ENCODE peak calls at places on chromosomes 12 and 14, in seven cellular contexts. T is COLO829; I is stimulated activated CD4-positive, alpha-beta T cell treated with anti-CD3 and anti-CD28 coated beads, Interleukin-15, amount 100 ng/mL, for 1 hour; M is left lobe of liver; P is neural progenitor cell; R is foreskin fibroblast; L is effector CD4-positive, alpha-beta T cell. G is an unnamed sample.
A peak's percentile ranks its signal among the peaks of the same experiment; 100 is the strongest.

GRCh38 chr12:12836571-12836970 is 23.4 kb downstream of the DDX47 start:
- DNase-seq in L (no peak), T (no peak), P (no peak), M (no peak), R (no peak), I (no peak), G (no peak)

GRCh38 chr12:116259800-116260589 is 17.5 kb downstream of the MED13L start:
- DNase-seq in L (no peak), P (no peak), I (no peak), R (peak; percentile 35), T (no peak), M (no peak), G (no peak)

GRCh38 chr12:19992311-19992710 is 376.0 kb upstream of the PDE3A start:
- DNase-seq in M (no peak), L (no peak), R (no peak), P (no peak), T (no peak), I (no peak), G (no peak)

GRCh38 chr12:42216737-42217136 is 21.3 kb downstream of the YAF2 start:
- DNase-seq in L (no peak), P (no peak), I (no peak), T (no peak), R (no peak), M (no peak), G (no peak)

GRCh38 chr12:97854477-97854876 is 391.9 kb downstream of the RMST start:
- DNase-seq in I (no peak), L (no peak), M (no peak), P (no peak), R (no peak), T (no peak), G (no peak)

GRCh38 chr12:109310247-109311125 is 1.4 kb upstream of the FOXN4 start:
- DNase-seq in I (no peak), P (peak; percentile 36), M (no peak), T (no peak), L (no peak), R (peak; percentile 10), G (no peak)

GRCh38 chr12:41981758-41982157 is 162.9 kb downstream of the GXYLT1 start:
- DNase-seq in I (no peak), M (no peak), R (peak; percentile 31), L (no peak), P (no peak), T (peak; percentile 26), G (no peak)

GRCh38 chr12:73598626-73599025 is 939.0 kb upstream of the ATXN7L3B start:
- DNase-seq in M (no peak), I (no peak), L (no peak), P (no peak), R (no peak), T (no peak), G (no peak)

GRCh38 chr14:105944632-105945610 is 418.5 kb downstream of the TMEM121 start:
- DNase-seq in R (no peak), T (peak; percentile 21), M (peak; percentile 79), P (no peak), L (peak; percentile 62), I (peak; percentile 36), G (peak; percentile 58)

GRCh38 chr12:103841690-103842584 is 903 bp upstream of the NT5DC3 start:
- DNase-seq in M (peak; percentile 91), I (no peak), L (peak; percentile 6), R (peak; percentile 97), T (peak; percentile 76), P (no peak), G (no peak)

GRCh38 chr12:7241404-7242005 is 52.0 kb downstream of the PEX5 start:
- DNase-seq in I (no peak), R (peak; percentile 78), T (no peak), L (no peak), M (no peak), P (no peak), G (no peak)

GRCh38 chr12:19575307-19576243 is 136.3 kb downstream of the AEBP2 start:
- DNase-seq in P (no peak), M (no peak), L (no peak), R (peak; percentile 76), T (peak; percentile 50), I (no peak), G (no peak)

GRCh38 chr14:30273564-30273880 is 285.4 kb upstream of the G2E3 start:
- DNase-seq in M (no peak), R (no peak), I (no peak), P (no peak), L (no peak), T (no peak), G (no peak)

GRCh38 chr12:11807453-11807852 is 158.0 kb downstream of the ETV6 start:
- DNase-seq in T (no peak), M (no peak), L (no peak), R (no peak), P (no peak), I (no peak), G (no peak)

GRCh38 chr12:3168775-3169221 is 91.6 kb downstream of the TSPAN9 start:
- DNase-seq in P (no peak), I (no peak), R (peak; percentile 91), T (peak; percentile 65), M (no peak), L (no peak), G (no peak)

GRCh38 chr12:9687228-9687627 is 17.7 kb downstream of the CLEC2D start:
- DNase-seq in P (peak; percentile 7), R (peak; percentile 61), T (no peak), L (no peak), M (no peak), I (no peak), G (no peak)

GRCh38 chr14:99699071-99699760 is 15.1 kb downstream of the CYP46A1 start:
- DNase-seq in M (peak; percentile 36), T (no peak), R (no peak), P (no peak), L (no peak), I (no peak), G (no peak)

GRCh38 chr14:104003616-104004015 is 61.3 kb upstream of the RD3L start:
- DNase-seq in I (no peak), L (no peak), P (no peak), T (no peak), M (no peak), R (no peak), G (no peak)

GRCh38 chr12:21643758-21644157 is 13.9 kb downstream of the LDHB start:
- DNase-seq in P (no peak), M (no peak), L (no peak), I (no peak), T (no peak), R (no peak), G (no peak)

GRCh38 chr12:32727237-32727636 is 28.5 kb downstream of the YARS2 start:
- DNase-seq in R (peak; percentile 15), I (no peak), P (no peak), T (no peak), M (no peak), L (no peak), G (no peak)

GRCh38 chr12:106062693-106063092 is 76.1 kb downstream of the NUAK1 start:
- DNase-seq in I (no peak), M (no peak), L (no peak), R (no peak), P (no peak), T (no peak), G (no peak)

GRCh38 chr12:26918321-26919215 is 19.2 kb downstream of the INTS13 start:
- DNase-seq in I (no peak), T (no peak), M (no peak), P (no peak), R (no peak), L (no peak), G (no peak)

GRCh38 chr12:92621833-92622232 is 81.0 kb upstream of the PLEKHG7 start:
- DNase-seq in L (no peak), R (peak; percentile 83), T (no peak), I (no peak), M (no peak), P (no peak), G (no peak)

GRCh38 chr12:85157023-85157626 is 121.0 kb downstream of the LRRIQ1 start:
- DNase-seq in L (no peak), P (no peak), M (no peak), T (no peak), R (no peak), I (no peak), G (no peak)

GRCh38 chr12:18943200-18943599 is 186.3 kb upstream of the PLEKHA5 start:
- DNase-seq in P (no peak), L (no peak), I (no peak), R (no peak), T (no peak), M (no peak), G (no peak)

GRCh38 chr12:114335607-114336006 is 70.3 kb downstream of the TBX5 start:
- DNase-seq in I (no peak), P (peak; percentile 34), M (no peak), T (no peak), L (no peak), R (no peak), G (no peak)

GRCh38 chr12:108129017-108129812 is at the start of gene WSCD2:
- DNase-seq in I (no peak), T (no peak), L (no peak), M (no peak), P (peak; percentile 96), R (peak; percentile 19), G (no peak)